ENCODE peak calls at places on chromosomes 16 and 17, in four cellular contexts. C is endodermal cell, L is T-cell, Q is memory B cell. U is an unnamed sample.

GRCh38 chr16:24504467-24505345 is 34.7 kb upstream of the RBBP6 start:
- DNase-seq in C (peak; percentile 88), L (peak; percentile 45), Q (peak; percentile 66), U (peak; percentile 59)

GRCh38 chr17:19753049-19753444 is 4.9 kb upstream of the ALDH3A1 start:
- DNase-seq in Q (no peak), C (no peak), L (no peak), U (no peak)

GRCh38 chr17:10063730-10064221 is 134.6 kb downstream of the GAS7 start:
- DNase-seq in L (no peak), Q (no peak), C (no peak), U (no peak)

GRCh38 chr17:1384881-1385280 is 15.1 kb downstream of the YWHAE start:
- DNase-seq in L (no peak), C (no peak), Q (no peak), U (no peak)

GRCh38 chr17:72476575-72476986 is 355.8 kb downstream of the SOX9 start:
- DNase-seq in Q (no peak), C (peak; percentile 91), L (no peak), U (no peak)

GRCh38 chr17:59160203-59161025 is 4.9 kb downstream of the PRR11 start:
- DNase-seq in L (no peak), C (peak; percentile 26), Q (no peak), U (no peak)

GRCh38 chr16:71387045-71387871 is 28.7 kb downstream of the CALB2 start:
- DNase-seq in Q (no peak), C (peak; percentile 72), L (no peak), U (no peak)

GRCh38 chr16:79519448-79519847 is 81.1 kb downstream of the MAF start:
- DNase-seq in Q (no peak), L (no peak), C (no peak), U (no peak)

GRCh38 chr17:21301593-21302550 is 17.4 kb downstream of the MAP2K3 start:
- DNase-seq in L (no peak), Q (no peak), C (no peak), U (no peak)

GRCh38 chr16:11580451-11581086 is 6.2 kb downstream of the LITAF start:
- DNase-seq in C (no peak), Q (no peak), L (no peak), U (no peak)

GRCh38 chr17:15036238-15036637 is 228.9 kb downstream of the PMP22 start:
- DNase-seq in L (no peak), C (peak; percentile 57), Q (no peak), U (no peak)

GRCh38 chr16:88073201-88073721 is 122.0 kb downstream of the BANP start:
- DNase-seq in L (no peak), C (no peak), Q (no peak), U (no peak)

GRCh38 chr16:52569701-52570100 is 22.8 kb upstream of the TOX3 start:
- DNase-seq in C (no peak), L (no peak), Q (no peak), U (no peak)

GRCh38 chr17:52885882-52886281 is 727.4 kb upstream of the CA10 start:
- DNase-seq in L (no peak), C (peak; percentile 68), Q (no peak), U (no peak)

GRCh38 chr17:5711344-5711743 is 127.0 kb upstream of the NLRP1 start:
- DNase-seq in L (no peak), Q (no peak), C (peak; percentile 69), U (no peak)

GRCh38 chr17:45660474-45660873 is 123.6 kb upstream of the CRHR1 start:
- DNase-seq in L (no peak), Q (no peak), C (peak; percentile 84), U (no peak)

GRCh38 chr16:72876221-72876620 is 171.7 kb downstream of the ZFHX3 start:
- DNase-seq in Q (no peak), L (no peak), C (no peak), U (no peak)

GRCh38 chr17:67258836-67259468 is 14.0 kb upstream of the HELZ start:
- DNase-seq in Q (no peak), C (peak; percentile 41), L (peak; percentile 23), U (peak; percentile 49)

GRCh38 chr16:17555176-17555575 is 84.4 kb upstream of the XYLT1 start:
- DNase-seq in Q (no peak), C (no peak), L (no peak), U (no peak)

GRCh38 chr16:6021544-6021943 is 923.9 kb upstream of the EEF2KMT start:
- DNase-seq in L (no peak), C (no peak), Q (no peak), U (no peak)

GRCh38 chr17:79042421-79043190 is 18.6 kb downstream of the C1QTNF1 start:
- DNase-seq in Q (peak; percentile 59), L (peak; percentile 58), C (peak; percentile 93), U (peak; percentile 57)

GRCh38 chr17:57645950-57646686 is 99.0 kb downstream of the CCDC182 start:
- DNase-seq in L (no peak), C (no peak), Q (no peak), U (no peak)

GRCh38 chr16:15425861-15426260 is 8.5 kb upstream of the BMERB1 start:
- DNase-seq in C (no peak), Q (no peak), L (no peak), U (no peak)

GRCh38 chr16:68074850-68075249 is 10.3 kb upstream of the NFATC3 start:
- DNase-seq in C (no peak), Q (peak; percentile 86), L (peak; percentile 55), U (peak; percentile 53)